ENCODE peak calls at places on chromosomes 13 and 19, in nine cellular contexts. B is thyroid gland, Y is adrenal gland, Z is A549, I is HCT116, W is tibial nerve, S is transverse colon, M is GM12892, O is Peyer's patch. F is an unnamed sample.

GRCh38 chr19:11221082-11221598 is 18.3 kb upstream of the ANGPTL8 start:
- DNase-seq in M (no peak), W (no peak), Z (no peak), B (no peak), S (no peak), I (no peak), O (no peak), Y (no peak), F (no peak)

GRCh38 chr13:46479691-46480090 is 73.3 kb upstream of the LRCH1 start:
- DNase-seq in Z (no peak), B (no peak), W (no peak), I (no peak), S (no peak), M (no peak), O (no peak), Y (no peak), F (no peak)

GRCh38 chr13:25963681-25964080 is 88.1 kb downstream of the SHISA2 start:
- DNase-seq in Y (no peak), Z (no peak), B (no peak), O (no peak), M (no peak), W (no peak), I (no peak), S (no peak), F (no peak)

GRCh38 chr19:41847351-41848105 is 2.7 kb downstream of the DMRTC2 start:
- DNase-seq in B (no peak), I (no peak), Y (no peak), M (no peak), S (no peak), W (no peak), Z (no peak), O (no peak), F (no peak)

GRCh38 chr13:28558567-28558966 is 63.6 kb upstream of the FLT1 start:
- DNase-seq in Z (no peak), B (peak; percentile 96), M (no peak), S (no peak), Y (no peak), I (no peak), W (no peak), O (no peak), F (no peak)

GRCh38 chr13:46866150-46866549 is 30.7 kb downstream of the HTR2A start:
- DNase-seq in W (peak; percentile 5), O (peak; percentile 16), I (no peak), M (no peak), S (peak; percentile 11), B (peak; percentile 67), Y (no peak), Z (no peak), F (peak; percentile 3)

GRCh38 chr13:98540476-98540875 is 36.4 kb downstream of the STK24 start:
- DNase-seq in I (no peak), B (peak; percentile 93), S (no peak), W (no peak), Z (no peak), O (no peak), Y (no peak), M (no peak), F (no peak)

GRCh38 chr13:64278493-64278892 is 2862.8 kb upstream of the PCDH20 start:
- DNase-seq in B (no peak), Y (no peak), M (no peak), W (no peak), I (no peak), Z (no peak), O (no peak), S (no peak), F (no peak)

GRCh38 chr13:89061821-89062220 is 1390.7 kb downstream of the SLITRK5 start:
- DNase-seq in Z (no peak), S (peak; percentile 42), W (no peak), O (no peak), I (no peak), Y (no peak), B (no peak), M (no peak), F (no peak)

GRCh38 chr13:80962855-80963254 is 621.9 kb upstream of the SPRY2 start:
- DNase-seq in O (no peak), S (no peak), W (no peak), M (no peak), B (no peak), I (no peak), Z (no peak), Y (no peak), F (no peak)

GRCh38 chr19:46499692-46500091 is 4.0 kb upstream of the PNMA8B start:
- DNase-seq in Y (no peak), O (no peak), B (no peak), W (no peak), Z (no peak), M (no peak), I (no peak), S (no peak), F (no peak)

GRCh38 chr13:49357694-49358093 is 86.2 kb downstream of the CAB39L start:
- DNase-seq in Z (no peak), O (no peak), W (no peak), Y (no peak), M (no peak), S (no peak), B (no peak), I (no peak), F (no peak)

GRCh38 chr19:5434970-5435641 is 20.1 kb upstream of the ZNRF4 start:
- DNase-seq in Y (peak; percentile 49), S (no peak), Z (peak; percentile 86), M (no peak), O (no peak), I (peak; percentile 74), B (no peak), W (no peak), F (no peak)

GRCh38 chr19:55590109-55590508 is 9.2 kb downstream of the FIZ1 start:
- DNase-seq in W (no peak), B (no peak), I (no peak), S (no peak), Y (no peak), Z (no peak), O (no peak), M (no peak), F (no peak)
- TF ChIP-seq POLR2A in W (no peak), B (no peak), I (no peak), S (no peak), Y (no peak), Z (no peak), O (no peak), M (no peak), F (no peak)

GRCh38 chr19:18866800-18867123 is 29.2 kb downstream of the CERS1 start:
- DNase-seq in Y (no peak), S (no peak), W (no peak), B (no peak), Z (no peak), M (no peak), I (no peak), O (no peak), F (no peak)

GRCh38 chr19:18869231-18869575 is 26.8 kb downstream of the CERS1 start:
- DNase-seq in W (no peak), I (no peak), Y (no peak), S (no peak), B (no peak), M (no peak), Z (no peak), O (no peak), F (no peak)

GRCh38 chr19:18867199-18867598 is 28.8 kb downstream of the CERS1 start:
- DNase-seq in S (no peak), W (no peak), I (no peak), Z (no peak), M (no peak), O (no peak), B (no peak), Y (no peak), F (no peak)

GRCh38 chr19:18868380-18869230 is 27.4 kb downstream of the CERS1 start:
- DNase-seq in B (no peak), I (no peak), M (no peak), Z (no peak), O (no peak), W (no peak), S (no peak), Y (no peak), F (no peak)

GRCh38 chr19:18867751-18868150 is 28.2 kb downstream of the CERS1 start:
- DNase-seq in B (no peak), W (no peak), M (no peak), Z (no peak), Y (no peak), I (no peak), S (no peak), O (no peak), F (no peak)
- TF ChIP-seq POLR2A in B (no peak), W (no peak), M (no peak), Z (no peak), Y (no peak), I (no peak), S (no peak), O (no peak), F (no peak)

DNA sequence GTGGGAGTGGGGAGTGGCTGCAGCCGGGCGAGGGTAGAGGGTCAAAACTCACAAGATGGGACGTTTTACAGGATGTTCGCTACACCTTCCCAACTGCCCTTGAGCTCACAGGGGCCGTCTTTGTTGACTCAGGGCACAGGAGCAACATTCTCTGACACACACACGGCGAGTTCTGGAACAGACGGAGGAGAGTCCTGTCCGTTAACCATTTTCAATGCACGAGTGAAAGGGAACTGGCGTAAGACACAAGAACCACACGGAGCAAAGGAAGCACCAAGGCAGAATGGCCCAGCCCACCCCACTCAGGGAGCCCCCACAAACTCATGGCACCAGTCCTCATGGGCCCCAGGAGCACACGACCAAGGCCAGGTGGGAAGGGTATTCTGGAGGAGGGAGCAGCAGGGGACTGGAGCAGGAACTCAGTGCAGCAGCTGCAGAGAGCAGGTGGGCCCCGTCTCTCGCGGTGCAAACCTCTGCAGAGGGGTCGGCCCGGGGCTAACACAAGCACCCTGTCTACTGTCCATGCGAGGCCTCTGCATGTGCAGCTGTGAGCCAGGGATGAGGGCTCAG is 37.9 kb upstream of the ISYNA1 start:
- DNase-seq in M (no peak), Z (no peak), W (no peak), S (no peak), Y (no peak), O (no peak), B (no peak), I (no peak), F (no peak)
- TF ChIP-seq POLR2A in M (no peak), Z (no peak), W (no peak), S (no peak), Y (no peak), O (no peak), B (no peak), I (no peak), F (no peak)

DNA sequence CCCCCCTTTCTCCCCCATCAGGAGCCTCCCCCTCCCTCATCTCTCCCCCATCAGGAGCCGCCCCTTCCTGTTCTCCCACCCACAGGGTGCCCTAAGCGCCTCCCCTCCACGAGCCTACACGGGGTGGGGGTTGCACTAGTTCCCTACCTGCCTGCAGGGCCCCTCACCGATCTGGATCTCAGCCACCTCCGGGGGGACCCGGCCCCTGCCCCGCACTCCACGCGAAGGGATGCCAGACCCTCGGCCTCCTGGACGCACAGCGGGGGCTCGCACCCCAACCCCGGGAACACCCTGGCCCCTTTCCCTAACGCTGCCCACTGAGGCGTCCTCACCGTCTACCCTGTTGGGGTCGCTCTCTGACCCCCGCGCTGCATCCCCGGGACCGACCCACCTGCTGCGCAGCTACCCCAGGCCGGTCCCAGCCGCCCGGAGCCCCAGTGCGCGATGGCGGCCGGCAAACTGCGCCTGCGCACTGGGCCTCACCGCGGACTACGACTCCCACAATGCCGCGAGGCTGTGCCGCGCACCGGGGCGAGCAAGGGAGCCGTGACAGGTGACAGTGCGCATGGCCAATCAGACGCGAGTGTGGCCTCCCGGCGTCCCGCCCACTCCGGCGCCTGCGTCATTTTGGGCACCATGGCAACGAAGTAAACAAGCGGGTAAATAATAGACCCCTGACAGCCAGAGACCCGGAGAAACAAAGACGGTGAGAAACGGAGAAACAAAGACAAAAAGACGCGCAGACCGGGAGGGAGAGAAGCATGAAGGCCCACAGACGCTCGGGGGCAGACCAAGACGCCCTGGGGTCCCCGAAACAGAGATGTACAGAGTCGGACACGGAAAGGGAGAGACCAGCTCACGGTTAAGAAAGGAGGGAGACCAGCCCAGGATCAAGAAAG is at the start of gene ZSCAN18:
- DNase-seq in I (no peak), S (peak; percentile 96), O (peak; percentile 93), M (peak; percentile 68), Z (peak; percentile 61), Y (peak; percentile 97), B (peak; percentile 99), W (peak; percentile 97), F (peak; percentile 92)
- TF ChIP-seq POLR2A in I (no peak), S (peak; percentile 67), O (peak; percentile 23), M (no peak), Z (no peak), Y (peak; percentile 41), B (peak; percentile 85), W (peak; percentile 58), F (peak; percentile 28)

F was measured in gastrocnemius medialis.